ENCODE peak calls at places on chromosomes 16 and 17, in six cellular contexts. K, A, R, L, G and B are unnamed samples.

GRCh38 chr17:8904686-8905085 is 37.2 kb upstream of the PIK3R6 start:
- DNase-seq in K (no peak), A (no peak), R (no peak), L (no peak), G (no peak), B (no peak)

GRCh38 chr17:82230627-82231311 is 1.9 kb downstream of the SLC16A3 start:
- DNase-seq in K (peak; percentile 71), A (peak; percentile 86), R (peak; percentile 94), L (peak; percentile 94), G (peak; percentile 71), B (peak; percentile 97)

GRCh38 chr16:31471241-31471874 is 594 bp upstream of the TGFB1I1 start:
- DNase-seq in K (no peak), A (no peak), R (no peak), L (no peak), G (no peak), B (no peak)

GRCh38 chr16:21656795-21657768 is 4.7 kb upstream of the IGSF6 start:
- DNase-seq in K (peak; percentile 29), A (peak; percentile 51), R (no peak), L (no peak), G (peak; percentile 24), B (no peak)

GRCh38 chr17:75808549-75808904 is 23.9 kb downstream of the UNK start:
- DNase-seq in K (no peak), A (no peak), R (no peak), L (no peak), G (no peak), B (peak; percentile 52)

GRCh38 chr16:83660282-83660681 is 147.5 kb upstream of the HSBP1 start:
- DNase-seq in K (no peak), A (no peak), R (no peak), L (no peak), G (no peak), B (no peak)

GRCh38 chr16:71367243-71367976 is 8.9 kb downstream of the CALB2 start:
- DNase-seq in K (no peak), A (peak; percentile 10), R (peak; percentile 52), L (peak; percentile 68), G (no peak), B (peak; percentile 27)

GRCh38 chr16:29806641-29807425 is 504 bp downstream of the MAZ start:
- DNase-seq in K (peak; percentile 57), A (no peak), R (peak; percentile 81), L (peak; percentile 86), G (peak; percentile 39), B (peak; percentile 85)

GRCh38 chr16:11094838-11095565 is 150.6 kb downstream of the CLEC16A start:
- DNase-seq in K (no peak), A (no peak), R (no peak), L (peak; percentile 20), G (no peak), B (no peak)

GRCh38 chr16:66389256-66390175 is 23.0 kb downstream of the CDH5 start:
- DNase-seq in K (no peak), A (no peak), R (no peak), L (no peak), G (no peak), B (no peak)

GRCh38 chr17:64418506-64419339 is 28.1 kb upstream of the PECAM1 start:
- DNase-seq in K (no peak), A (peak; percentile 64), R (no peak), L (peak; percentile 40), G (no peak), B (no peak)

GRCh38 chr17:28684963-28685362 is 23.0 kb downstream of the SUPT6H start:
- DNase-seq in K (no peak), A (peak; percentile 82), R (no peak), L (no peak), G (no peak), B (no peak)

GRCh38 chr16:13148836-13149235 is 247.4 kb downstream of the SHISA9 start:
- DNase-seq in K (no peak), A (no peak), R (no peak), L (no peak), G (no peak), B (no peak)

GRCh38 chr16:23345237-23345636 is 43.1 kb downstream of the SCNN1B start:
- DNase-seq in K (no peak), A (no peak), R (no peak), L (no peak), G (no peak), B (no peak)

GRCh38 chr17:82458885-82459424 is 414 bp downstream of the NARF start:
- DNase-seq in K (no peak), A (peak; percentile 19), R (no peak), L (no peak), G (peak; percentile 33), B (peak; percentile 68)

GRCh38 chr16:65769055-65769465 is 597.4 kb upstream of the CDH5 start:
- DNase-seq in K (no peak), A (no peak), R (no peak), L (no peak), G (no peak), B (no peak)

GRCh38 chr16:20871258-20871657 is 28.9 kb downstream of the DCUN1D3 start:
- DNase-seq in K (no peak), A (no peak), R (no peak), L (no peak), G (no peak), B (no peak)

GRCh38 chr17:8611671-8612298 is 18.7 kb downstream of the MYH10 start:
- DNase-seq in K (no peak), A (no peak), R (no peak), L (no peak), G (no peak), B (no peak)

GRCh38 chr17:59399914-59400313 is 68.5 kb downstream of the YPEL2 start:
- DNase-seq in K (no peak), A (no peak), R (no peak), L (no peak), G (no peak), B (no peak)

GRCh38 chr17:79065105-79065670 is 9.4 kb upstream of the ENGASE start:
- DNase-seq in K (peak; percentile 57), A (peak; percentile 77), R (peak; percentile 62), L (peak; percentile 51), G (peak; percentile 43), B (no peak)

GRCh38 chr16:10575506-10576130 is 4.8 kb downstream of the EMP2 start:
- DNase-seq in K (no peak), A (no peak), R (no peak), L (no peak), G (no peak), B (no peak)

GRCh38 chr17:67377727-67378443 is 804 bp downstream of the PITPNC1 start:
- DNase-seq in K (peak; percentile 64), A (peak; percentile 29), R (peak; percentile 73), L (peak; percentile 83), G (peak; percentile 35), B (peak; percentile 83)

GRCh38 chr17:31156326-31156725 is 61.5 kb downstream of the NF1 start:
- DNase-seq in K (no peak), A (no peak), R (no peak), L (no peak), G (no peak), B (no peak)

GRCh38 chr16:84370723-84371552 is 2.6 kb downstream of the ATP2C2 start:
- DNase-seq in K (no peak), A (peak; percentile 59), R (no peak), L (no peak), G (no peak), B (no peak)

GRCh38 chr16:85457366-85457765 is 155.8 kb upstream of the GSE1 start:
- DNase-seq in K (no peak), A (no peak), R (no peak), L (no peak), G (no peak), B (no peak)
- H3K4me1 ChIP-seq in K (peaks cover 35% of the 10 kb centered on the region), A (peaks cover 3% of the 10 kb centered on the region), R (peaks cover 27% of the 10 kb centered on the region), L (peaks cover 31% of the 10 kb centered on the region), G (peaks cover 14% of the 10 kb centered on the region), B (peaks cover 28% of the 10 kb centered on the region)

GRCh38 chr16:89962754-89963498 is 14.4 kb downstream of the DEF8 start:
- DNase-seq in K (no peak), A (no peak), R (no peak), L (no peak), G (no peak), B (no peak)

GRCh38 chr16:89961920-89962319 is 13.4 kb downstream of the DEF8 start:
- DNase-seq in K (no peak), A (no peak), R (no peak), L (no peak), G (no peak), B (no peak)

GRCh38 chr16:89958596-89958995 is 10.0 kb downstream of the DEF8 start:
- DNase-seq in K (no peak), A (no peak), R (no peak), L (no peak), G (no peak), B (no peak)

GRCh38 chr16:89958068-89958467 is 9.5 kb downstream of the DEF8 start:
- DNase-seq in K (no peak), A (no peak), R (peak; percentile 50), L (peak; percentile 79), G (no peak), B (peak; percentile 78)

DNA sequence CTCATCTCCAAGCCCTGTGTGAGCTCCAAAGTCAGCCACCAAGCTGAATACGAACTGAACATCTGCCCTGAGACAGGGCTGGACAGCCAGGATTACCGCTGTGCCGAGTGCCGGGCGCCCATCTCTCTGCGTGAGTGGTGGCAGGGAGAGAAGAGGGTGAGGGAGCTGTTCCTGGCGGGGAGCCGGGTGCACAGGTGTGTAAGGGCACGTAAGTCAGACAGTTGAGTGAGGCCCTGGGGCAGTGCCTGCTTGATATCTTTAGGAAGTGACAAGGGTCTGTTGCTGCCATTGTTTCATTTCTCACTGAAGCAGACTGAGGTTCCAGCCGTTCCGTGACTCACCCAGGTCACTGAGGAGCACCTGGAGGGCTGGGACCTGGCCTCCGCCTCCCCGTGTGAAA is 12.4 kb downstream of the DEF8 start:
- DNase-seq in K (no peak), A (peak; percentile 82), R (no peak), L (no peak), G (no peak), B (peak; percentile 42)
- H3K4me1 ChIP-seq in K (no peaks in the 10 kb centered on the region), A (no peaks in the 10 kb centered on the region), R (no peaks in the 10 kb centered on the region), L (no peaks in the 10 kb centered on the region), G (no peaks in the 10 kb centered on the region), B (no peaks in the 10 kb centered on the region)

DNA sequence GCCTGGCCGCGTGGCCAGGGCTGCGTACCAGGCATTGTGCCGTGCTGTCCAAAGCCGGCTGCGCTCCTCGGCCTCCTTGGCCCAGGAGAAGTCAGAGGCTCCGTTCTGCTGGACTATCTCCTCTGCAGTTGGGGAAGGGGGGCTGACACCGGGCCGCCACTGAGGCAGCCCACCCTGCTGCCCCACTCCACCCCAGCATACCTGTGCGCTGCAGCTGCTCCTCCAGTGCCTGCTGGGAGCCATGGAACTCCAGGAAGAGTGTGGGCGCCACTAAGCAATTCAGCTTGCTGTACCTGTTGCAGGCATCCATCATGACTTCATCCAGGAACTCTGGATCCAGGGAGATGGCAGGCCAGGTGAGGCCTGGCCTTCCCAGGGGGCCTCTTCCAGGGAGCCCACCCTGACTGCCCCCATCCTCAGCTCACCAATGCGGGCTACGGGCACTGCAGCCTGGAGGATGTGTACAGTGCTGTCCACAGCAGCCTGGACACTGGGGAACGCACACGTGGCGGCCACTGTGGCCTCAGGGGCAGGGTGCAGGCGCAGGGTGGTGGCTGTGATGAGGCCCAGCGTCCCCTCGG is 2.9 kb downstream of the LDHD start:
- DNase-seq in K (no peak), A (no peak), R (no peak), L (peak; percentile 46), G (no peak), B (no peak)
- H3K4me1 ChIP-seq in K (peaks cover 23% of the 10 kb centered on the region), A (peaks cover 5% of the 10 kb centered on the region), R (peaks cover 36% of the 10 kb centered on the region), L (peaks cover 47% of the 10 kb centered on the region), G (peaks cover 31% of the 10 kb centered on the region), B (peaks cover 3% of the 10 kb centered on the region)

GRCh38 chr17:47237841-47238240 is 15.8 kb upstream of the ITGB3 start:
- DNase-seq in K (no peak), A (no peak), R (no peak), L (no peak), G (no peak), B (no peak)
- H3K4me1 ChIP-seq in K (no peaks in the 10 kb centered on the region), A (peaks cover 8% of the 10 kb centered on the region), R (peaks cover 4% of the 10 kb centered on the region), L (peaks cover 18% of the 10 kb centered on the region), G (no peaks in the 10 kb centered on the region), B (peaks cover 10% of the 10 kb centered on the region)